ENCODE peak calls at places on chromosome 16, in seven cellular contexts. T, E, B, I, D, U and G are unnamed samples.

GRCh38 chr16:56872863-56873391 is 7.9 kb downstream of the SLC12A3 start:
- DNase-seq in T (no peak), E (no peak), B (no peak), I (no peak), D (no peak), U (no peak), G (no peak)

GRCh38 chr16:81860310-81860709 is 81.2 kb downstream of the PLCG2 start:
- DNase-seq in T (no peak), E (no peak), B (no peak), I (no peak), D (no peak), U (no peak), G (no peak)

GRCh38 chr16:49049191-49049590 is 232.4 kb downstream of the CBLN1 start:
- DNase-seq in T (no peak), E (no peak), B (no peak), I (no peak), D (no peak), U (no peak), G (no peak)

GRCh38 chr16:24758373-24758772 is 28.9 kb downstream of the TNRC6A start:
- DNase-seq in T (no peak), E (no peak), B (no peak), I (no peak), D (peak; percentile 6), U (peak; percentile 47), G (no peak)

GRCh38 chr16:30086291-30087140 is 5.2 kb downstream of the TBX6 start:
- DNase-seq in T (no peak), E (no peak), B (no peak), I (no peak), D (no peak), U (no peak), G (no peak)

GRCh38 chr16:89700649-89701424 is 668 bp downstream of the SPATA2L start:
- DNase-seq in T (no peak), E (peak; percentile 72), B (peak; percentile 77), I (peak; percentile 50), D (peak; percentile 36), U (peak; percentile 24), G (peak; percentile 73)

GRCh38 chr16:81831722-81832126 is 52.6 kb downstream of the PLCG2 start:
- DNase-seq in T (peak; percentile 70), E (peak; percentile 36), B (no peak), I (peak; percentile 59), D (peak; percentile 18), U (no peak), G (no peak)

GRCh38 chr16:48522041-48522440 is 87.9 kb downstream of the N4BP1 start:
- DNase-seq in T (no peak), E (no peak), B (no peak), I (no peak), D (no peak), U (no peak), G (no peak)

GRCh38 chr16:31182391-31182790 is 2.5 kb downstream of the FUS start:
- DNase-seq in T (no peak), E (no peak), B (no peak), I (no peak), D (no peak), U (no peak), G (no peak)

GRCh38 chr16:31471875-31472558 is at the start of gene TGFB1I1:
- DNase-seq in T (peak; percentile 92), E (no peak), B (peak; percentile 72), I (no peak), D (peak; percentile 91), U (peak; percentile 80), G (peak; percentile 21)

GRCh38 chr16:76265434-76266045 is 11.7 kb upstream of the CNTNAP4 start:
- DNase-seq in T (no peak), E (no peak), B (peak; percentile 79), I (no peak), D (peak; percentile 46), U (peak; percentile 1), G (peak; percentile 58)

GRCh38 chr16:57711993-57712392 is 17.4 kb downstream of the DRC7 start:
- DNase-seq in T (no peak), E (no peak), B (no peak), I (no peak), D (no peak), U (no peak), G (no peak)

GRCh38 chr16:27704252-27704651 is 154.3 kb downstream of the KATNIP start:
- DNase-seq in T (no peak), E (no peak), B (no peak), I (no peak), D (no peak), U (no peak), G (no peak)

GRCh38 chr16:19898924-19899604 is 14.4 kb upstream of the GPRC5B start:
- DNase-seq in T (no peak), E (no peak), B (peak; percentile 56), I (peak; percentile 32), D (peak; percentile 68), U (peak; percentile 46), G (peak; percentile 57)

GRCh38 chr16:20904507-20905079 is 4.0 kb downstream of the LYRM1 start:
- DNase-seq in T (no peak), E (no peak), B (no peak), I (peak; percentile 13), D (peak; percentile 88), U (peak; percentile 60), G (peak; percentile 66)

GRCh38 chr16:11665071-11665491 is 3.2 kb upstream of the SNN start:
- DNase-seq in T (peak; percentile 56), E (no peak), B (no peak), I (peak; percentile 61), D (no peak), U (no peak), G (no peak)

GRCh38 chr16:83660282-83660681 is 147.5 kb upstream of the HSBP1 start:
- DNase-seq in T (no peak), E (no peak), B (no peak), I (no peak), D (no peak), U (no peak), G (no peak)

GRCh38 chr16:58462997-58463891 is 36.7 kb upstream of the NDRG4 start:
- DNase-seq in T (no peak), E (no peak), B (peak; percentile 58), I (no peak), D (no peak), U (no peak), G (no peak)

GRCh38 chr16:67238806-67239470 is 8.3 kb downstream of the FHOD1 start:
- DNase-seq in T (no peak), E (no peak), B (no peak), I (no peak), D (no peak), U (no peak), G (no peak)

GRCh38 chr16:67242138-67242730 is 5.0 kb downstream of the FHOD1 start:
- DNase-seq in T (no peak), E (no peak), B (no peak), I (no peak), D (no peak), U (no peak), G (no peak)

GRCh38 chr16:67241008-67241900 is 6.0 kb downstream of the FHOD1 start:
- DNase-seq in T (peak; percentile 87), E (peak; percentile 87), B (no peak), I (no peak), D (peak; percentile 77), U (peak; percentile 92), G (peak; percentile 71)

GRCh38 chr16:67238278-67238575 is 9.1 kb downstream of the FHOD1 start:
- DNase-seq in T (no peak), E (no peak), B (no peak), I (no peak), D (no peak), U (no peak), G (no peak)

GRCh38 chr16:67240506-67240905 is 6.8 kb downstream of the FHOD1 start:
- DNase-seq in T (no peak), E (no peak), B (no peak), I (no peak), D (no peak), U (peak; percentile 48), G (no peak)
- H3K4me1 ChIP-seq in T (peaks cover 47% of the 10 kb centered on the region), E (peaks cover 37% of the 10 kb centered on the region), B (peaks cover 20% of the 10 kb centered on the region), I (peaks cover 18% of the 10 kb centered on the region), D (no peaks in the 10 kb centered on the region), U (peaks cover 41% of the 10 kb centered on the region), G (peaks cover 42% of the 10 kb centered on the region)

DNA sequence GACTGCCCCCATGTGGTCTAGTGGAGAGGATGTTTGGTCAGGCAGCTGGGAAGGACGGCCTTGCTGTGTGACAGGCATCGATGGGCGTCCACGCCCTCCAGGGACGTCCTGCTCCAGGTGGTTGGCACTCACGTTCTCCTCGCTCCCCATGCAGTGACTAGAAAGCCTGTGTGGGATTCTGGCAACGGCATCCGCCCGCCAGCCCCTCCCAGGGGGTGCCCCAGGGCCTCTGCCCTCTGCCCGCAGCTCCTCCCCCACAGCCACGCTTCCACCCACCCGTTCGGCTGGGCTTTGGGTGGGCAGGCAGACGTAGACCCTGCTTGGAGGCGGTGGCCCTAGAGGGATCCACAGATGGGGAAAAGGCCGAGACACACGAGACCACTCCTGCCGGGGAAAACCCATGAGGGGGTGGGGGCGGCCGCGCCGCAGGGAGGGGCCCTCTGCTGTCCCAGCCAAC is 4.7 kb upstream of the IL17C start:
- DNase-seq in T (no peak), E (no peak), B (peak; percentile 43), I (no peak), D (peak; percentile 28), U (peak; percentile 13), G (peak; percentile 69)
- TF ChIP-seq CTCF in T (no peak), E (no peak), B (peak; percentile 36), I (no peak), D (peak; percentile 30), U (peak; percentile 30), G (peak; percentile 29)

DNA sequence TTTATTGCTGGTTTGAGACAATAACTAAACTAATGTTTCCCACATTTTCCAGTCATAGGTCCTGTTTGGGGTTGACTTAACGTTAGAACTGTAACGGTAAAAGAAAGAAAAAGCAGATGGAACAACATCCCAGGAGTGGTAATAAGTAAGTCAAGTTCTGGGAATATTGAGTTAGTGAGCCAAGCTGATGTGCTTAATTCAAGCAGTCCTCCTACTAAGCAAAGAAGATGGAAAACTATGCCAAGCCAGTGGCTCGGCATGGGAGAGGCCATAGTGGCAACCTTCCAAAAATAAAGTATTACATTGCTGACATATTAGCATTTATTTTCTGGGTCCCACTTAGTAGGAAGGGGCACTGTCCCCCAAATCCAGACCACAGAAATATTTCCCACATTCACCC is 161.7 kb upstream of the CDH5 start:
- DNase-seq in T (no peak), E (no peak), B (no peak), I (no peak), D (peak; percentile 86), U (no peak), G (no peak)
- H3K4me1 ChIP-seq in T (peaks cover 3% of the 10 kb centered on the region), E (no peaks in the 10 kb centered on the region), B (no peaks in the 10 kb centered on the region), I (no peaks in the 10 kb centered on the region), D (no peaks in the 10 kb centered on the region), U (peaks cover 4% of the 10 kb centered on the region), G (no peaks in the 10 kb centered on the region)

GRCh38 chr16:1564325-1564724 is 30.9 kb downstream of the TMEM204 start:
- DNase-seq in T (no peak), E (no peak), B (peak; percentile 53), I (no peak), D (no peak), U (no peak), G (no peak)
- TF ChIP-seq CTCF in T (peak; percentile 29), E (no peak), B (peak; percentile 53), I (no peak), D (peak; percentile 30), U (peak; percentile 15), G (peak; percentile 30)

GRCh38 chr16:52518884-52519283 is 28.1 kb downstream of the TOX3 start:
- DNase-seq in T (no peak), E (no peak), B (no peak), I (no peak), D (no peak), U (no peak), G (no peak)
- H3K4me1 ChIP-seq in T (no peaks in the 10 kb centered on the region), E (no peaks in the 10 kb centered on the region), B (no peaks in the 10 kb centered on the region), I (no peaks in the 10 kb centered on the region), D (no peaks in the 10 kb centered on the region), U (no peaks in the 10 kb centered on the region), G (no peaks in the 10 kb centered on the region)

GRCh38 chr16:69165584-69165983 is 21.4 kb upstream of the SNTB2 start:
- DNase-seq in T (no peak), E (no peak), B (no peak), I (no peak), D (no peak), U (no peak), G (no peak)
- TF ChIP-seq CTCF in T (no peak), E (no peak), B (no peak), I (no peak), D (no peak), U (no peak), G (no peak)